ENCODE peak calls at places on chromosomes 13 and 19, in seven cellular contexts. W, X, F, J, V, G and Q are unnamed samples.

GRCh38 chr19:58350871-58351557 is 2.3 kb downstream of the A1BG start:
- DNase-seq in W (no peak), V (no peak), J (no peak), F (no peak), G (no peak), X (no peak), Q (no peak)

GRCh38 chr19:43518051-43518450 is 8.9 kb downstream of the ETHE1 start:
- DNase-seq in J (no peak), X (no peak), V (no peak), W (no peak), F (no peak), G (no peak), Q (no peak)

GRCh38 chr13:98300956-98301641 is 124.0 kb upstream of the RNF113B start:
- DNase-seq in X (no peak), J (peak), V (no peak), W (no peak), G (peak), F (no peak), Q (peak)

GRCh38 chr13:27644302-27644701 is 22.6 kb downstream of the POLR1D start:
- DNase-seq in W (no peak), V (no peak), X (no peak), F (no peak), J (peak), G (no peak), Q (peak)

GRCh38 chr19:789473-790052 is 7.7 kb upstream of the PTBP1 start:
- DNase-seq in X (no peak), F (no peak), W (no peak), G (no peak), V (no peak), J (no peak), Q (no peak)

GRCh38 chr13:110396913-110397379 is 89.9 kb downstream of the COL4A2 start:
- DNase-seq in W (no peak), V (no peak), F (no peak), G (peak), X (no peak), J (peak), Q (peak)

GRCh38 chr13:108948269-108948671 is 318.9 kb downstream of the MYO16 start:
- DNase-seq in G (no peak), V (no peak), F (no peak), X (no peak), J (no peak), W (no peak), Q (no peak)

GRCh38 chr13:98537740-98538139 is 39.2 kb downstream of the STK24 start:
- DNase-seq in W (no peak), G (no peak), X (no peak), F (no peak), J (no peak), V (no peak), Q (no peak)